ENCODE peak calls at places on chromosomes 1 and 21, in four cellular contexts. One of them, this sample, is unnamed.

GRCh38 chr1:117599822-117600221 is 6.0 kb upstream of the TENT5C start:
- DNase-seq in nephron progenitor cell: no peak
- DNase-seq in glutamatergic neuron: no peak
- DNase-seq in fibroblast of lung: no peak
- DNase-seq in this sample: no peak

GRCh38 chr1:15046487-15047165 is 106.9 kb upstream of the TMEM51 start:
- DNase-seq in nephron progenitor cell: peak
- DNase-seq in glutamatergic neuron: peak
- DNase-seq in fibroblast of lung: peak
- DNase-seq in this sample: peak

GRCh38 chr1:11500881-11501280 is 21.9 kb downstream of the DISP3 start:
- DNase-seq in nephron progenitor cell: no peak
- DNase-seq in glutamatergic neuron: no peak
- DNase-seq in fibroblast of lung: no peak
- DNase-seq in this sample: no peak

GRCh38 chr1:203274603-203275381 is 30.5 kb upstream of the BTG2 start:
- DNase-seq in nephron progenitor cell: no peak
- DNase-seq in glutamatergic neuron: no peak
- DNase-seq in fibroblast of lung: peak
- DNase-seq in this sample: peak

GRCh38 chr1:76998582-76999189 is 131.4 kb downstream of the ST6GALNAC5 start:
- DNase-seq in nephron progenitor cell: no peak
- DNase-seq in glutamatergic neuron: no peak
- DNase-seq in fibroblast of lung: peak
- DNase-seq in this sample: peak

GRCh38 chr21:45767071-45768006 is 123.8 kb downstream of the PCBP3 start:
- DNase-seq in nephron progenitor cell: no peak
- DNase-seq in glutamatergic neuron: no peak
- DNase-seq in fibroblast of lung: peak
- DNase-seq in this sample: no peak

GRCh38 chr1:30875197-30875596 is 33.4 kb downstream of the SDC3 start:
- DNase-seq in nephron progenitor cell: no peak
- DNase-seq in glutamatergic neuron: no peak
- DNase-seq in fibroblast of lung: no peak
- DNase-seq in this sample: no peak

GRCh38 chr1:145997156-145998023 is 1.0 kb upstream of the TXNIP start:
- DNase-seq in nephron progenitor cell: peak
- DNase-seq in glutamatergic neuron: peak
- DNase-seq in fibroblast of lung: peak
- DNase-seq in this sample: no peak

GRCh38 chr21:40208960-40209359 is 341.7 kb downstream of the PCP4 start:
- DNase-seq in nephron progenitor cell: no peak
- DNase-seq in glutamatergic neuron: no peak
- DNase-seq in fibroblast of lung: no peak
- DNase-seq in this sample: no peak

GRCh38 chr1:44721521-44722361 is 9.2 kb downstream of the RNU5D-1 start:
- DNase-seq in nephron progenitor cell: no peak
- DNase-seq in glutamatergic neuron: no peak
- DNase-seq in fibroblast of lung: peak
- DNase-seq in this sample: peak

GRCh38 chr21:34360488-34361241 is 3.1 kb upstream of the KCNE2 start:
- DNase-seq in nephron progenitor cell: no peak
- DNase-seq in glutamatergic neuron: no peak
- DNase-seq in fibroblast of lung: no peak
- DNase-seq in this sample: no peak

GRCh38 chr1:237851209-237851845 is 39.4 kb downstream of the ZP4 start:
- DNase-seq in nephron progenitor cell: peak
- DNase-seq in glutamatergic neuron: peak
- DNase-seq in fibroblast of lung: peak
- DNase-seq in this sample: peak

GRCh38 chr1:7885513-7886298 is 32.8 kb upstream of the UTS2 start:
- DNase-seq in nephron progenitor cell: peak
- DNase-seq in glutamatergic neuron: peak
- DNase-seq in fibroblast of lung: no peak
- DNase-seq in this sample: peak

GRCh38 chr1:76961181-76961580 is 93.9 kb downstream of the ST6GALNAC5 start:
- DNase-seq in nephron progenitor cell: no peak
- DNase-seq in glutamatergic neuron: no peak
- DNase-seq in fibroblast of lung: peak
- DNase-seq in this sample: peak

GRCh38 chr1:58443986-58444603 is 102.4 kb downstream of the OMA1 start:
- DNase-seq in nephron progenitor cell: no peak
- DNase-seq in glutamatergic neuron: no peak
- DNase-seq in fibroblast of lung: peak
- DNase-seq in this sample: no peak

GRCh38 chr1:11492235-11492634 is 13.3 kb downstream of the DISP3 start:
- DNase-seq in nephron progenitor cell: no peak
- DNase-seq in glutamatergic neuron: no peak
- DNase-seq in fibroblast of lung: no peak
- DNase-seq in this sample: no peak

GRCh38 chr1:100626397-100626796 is 88.5 kb downstream of the GPR88 start:
- DNase-seq in nephron progenitor cell: no peak
- DNase-seq in glutamatergic neuron: no peak
- DNase-seq in fibroblast of lung: peak
- DNase-seq in this sample: no peak

GRCh38 chr1:33791251-33791650 is 72.6 kb upstream of the HMGB4 start:
- DNase-seq in nephron progenitor cell: no peak
- DNase-seq in glutamatergic neuron: no peak
- DNase-seq in fibroblast of lung: no peak
- DNase-seq in this sample: no peak

GRCh38 chr21:41402796-41403195 is 23.2 kb upstream of the MX1 start:
- DNase-seq in nephron progenitor cell: no peak
- DNase-seq in glutamatergic neuron: no peak
- DNase-seq in fibroblast of lung: no peak
- DNase-seq in this sample: no peak

GRCh38 chr1:167520711-167521206 is 2.4 kb upstream of the CD247 start:
- DNase-seq in nephron progenitor cell: no peak
- DNase-seq in glutamatergic neuron: no peak
- DNase-seq in fibroblast of lung: no peak
- DNase-seq in this sample: no peak

GRCh38 chr1:70331962-70332361 is 22.6 kb downstream of the ANKRD13C start:
- DNase-seq in nephron progenitor cell: no peak
- DNase-seq in glutamatergic neuron: no peak
- DNase-seq in fibroblast of lung: peak
- DNase-seq in this sample: peak

GRCh38 chr1:151612506-151613274 is 840 bp downstream of the SNX27 start:
- DNase-seq in nephron progenitor cell: peak
- DNase-seq in glutamatergic neuron: peak
- DNase-seq in fibroblast of lung: peak
- DNase-seq in this sample: no peak

GRCh38 chr21:16071082-16071481 is 341.3 kb downstream of the USP25 start:
- DNase-seq in nephron progenitor cell: no peak
- DNase-seq in glutamatergic neuron: no peak
- DNase-seq in fibroblast of lung: peak
- DNase-seq in this sample: no peak

GRCh38 chr1:42838482-42839190 is 7.8 kb upstream of the ZNF691 start:
- DNase-seq in nephron progenitor cell: no peak
- DNase-seq in glutamatergic neuron: no peak
- DNase-seq in fibroblast of lung: no peak
- DNase-seq in this sample: no peak

GRCh38 chr1:99306056-99306455 is 41.8 kb downstream of the PLPPR4 start:
- DNase-seq in nephron progenitor cell: no peak
- DNase-seq in glutamatergic neuron: no peak
- DNase-seq in fibroblast of lung: no peak
- DNase-seq in this sample: no peak
- TF ChIP-seq CTCF in nephron progenitor cell: no peak
- TF ChIP-seq CTCF in glutamatergic neuron: no peak
- TF ChIP-seq CTCF in fibroblast of lung: no peak
- TF ChIP-seq CTCF in this sample: no peak

GRCh38 chr1:19987719-19988118 is 8.3 kb upstream of the PLA2G2A start:
- DNase-seq in nephron progenitor cell: no peak
- DNase-seq in glutamatergic neuron: no peak
- DNase-seq in fibroblast of lung: no peak
- DNase-seq in this sample: no peak

GRCh38 chr1:19990703-19991102 is 11.3 kb upstream of the PLA2G2A start:
- DNase-seq in nephron progenitor cell: no peak
- DNase-seq in glutamatergic neuron: no peak
- DNase-seq in fibroblast of lung: no peak
- DNase-seq in this sample: no peak

GRCh38 chr1:19988269-19989006 is 9.0 kb upstream of the PLA2G2A start:
- DNase-seq in nephron progenitor cell: no peak
- DNase-seq in glutamatergic neuron: no peak
- DNase-seq in fibroblast of lung: peak
- DNase-seq in this sample: no peak
- TF ChIP-seq CTCF in nephron progenitor cell: no peak
- TF ChIP-seq CTCF in glutamatergic neuron: no peak
- TF ChIP-seq CTCF in fibroblast of lung: no peak
- TF ChIP-seq CTCF in this sample: no peak

GRCh38 chr1:220748091-220748934 is at the start of gene MTARC2:
- DNase-seq in nephron progenitor cell: peak
- DNase-seq in glutamatergic neuron: peak
- DNase-seq in fibroblast of lung: peak
- DNase-seq in this sample: peak
- TF ChIP-seq CTCF in nephron progenitor cell: no peak
- TF ChIP-seq CTCF in glutamatergic neuron: no peak
- TF ChIP-seq CTCF in fibroblast of lung: no peak
- TF ChIP-seq CTCF in this sample: no peak

DNA sequence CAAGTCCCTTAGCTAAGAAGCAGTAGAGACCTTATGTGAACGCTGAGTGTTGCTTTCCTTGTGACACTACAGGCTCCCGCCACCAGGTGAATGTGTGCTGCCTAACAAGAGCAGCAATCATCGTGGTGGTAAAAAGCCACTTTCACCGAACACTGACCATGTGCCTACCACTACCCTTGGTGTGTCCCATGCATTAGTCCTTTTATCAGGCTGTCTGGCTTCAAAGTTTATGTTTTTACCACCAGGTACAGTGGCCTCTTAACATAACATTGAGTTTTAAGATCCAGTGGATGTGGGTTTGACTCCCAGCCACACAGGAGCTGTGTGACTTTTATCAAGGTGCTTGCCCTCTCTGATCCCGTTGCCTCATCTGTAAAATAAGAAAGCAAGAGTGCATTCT is 1.7 kb downstream of the C1QB start:
- DNase-seq in nephron progenitor cell: no peak
- DNase-seq in glutamatergic neuron: no peak
- DNase-seq in fibroblast of lung: no peak
- DNase-seq in this sample: peak
- TF ChIP-seq CTCF in nephron progenitor cell: no peak
- TF ChIP-seq CTCF in glutamatergic neuron: peak
- TF ChIP-seq CTCF in fibroblast of lung: peak
- TF ChIP-seq CTCF in this sample: peak

DNA sequence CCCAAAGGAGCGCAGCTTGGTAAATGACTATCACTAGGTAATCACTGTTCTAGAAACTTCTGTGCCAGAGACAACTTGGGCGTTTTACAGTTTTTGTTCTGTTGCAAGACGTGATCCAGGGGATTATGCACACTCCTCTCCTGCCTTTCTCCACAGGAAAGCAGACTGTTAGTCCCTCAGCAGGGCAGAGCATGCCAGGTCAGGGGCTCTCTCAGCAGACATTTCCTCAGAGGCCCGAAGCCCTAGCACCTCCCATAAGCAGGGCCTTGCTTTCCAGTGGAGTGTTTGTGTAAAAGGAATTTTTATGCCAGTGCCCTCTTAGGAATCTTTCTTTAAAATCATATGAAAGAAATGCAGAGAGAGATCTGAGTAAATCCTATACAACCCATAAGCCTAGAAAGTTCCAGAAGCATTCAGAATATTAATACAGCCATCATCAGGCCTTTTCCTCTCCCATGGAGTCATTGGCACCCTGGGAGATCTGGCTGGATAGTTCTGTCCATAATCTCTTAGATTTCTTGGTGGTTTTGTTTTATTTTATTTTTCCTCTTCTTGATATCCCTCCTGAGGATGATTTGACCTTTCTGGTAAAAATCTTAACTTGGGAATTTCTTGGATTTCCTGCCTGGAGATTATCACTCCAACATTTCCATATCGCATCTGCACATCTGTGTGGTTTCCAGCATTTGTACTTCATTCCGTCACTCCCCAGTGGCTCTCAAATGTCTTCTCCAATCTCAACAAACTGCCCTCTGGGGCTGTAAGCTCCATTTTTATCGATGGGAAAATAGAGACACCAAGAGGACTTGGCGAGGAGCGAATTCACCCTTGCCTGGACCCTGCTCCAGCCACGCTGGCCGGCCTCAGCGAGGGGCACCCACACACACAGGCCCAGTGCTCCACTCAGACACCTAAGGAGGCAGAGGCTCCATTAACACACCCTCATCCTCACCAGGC is 116.1 kb downstream of the PSMG1 start:
- DNase-seq in nephron progenitor cell: no peak
- DNase-seq in glutamatergic neuron: no peak
- DNase-seq in fibroblast of lung: no peak
- DNase-seq in this sample: no peak
- TF ChIP-seq CTCF in nephron progenitor cell: no peak
- TF ChIP-seq CTCF in glutamatergic neuron: no peak
- TF ChIP-seq CTCF in fibroblast of lung: no peak
- TF ChIP-seq CTCF in this sample: no peak

DNA sequence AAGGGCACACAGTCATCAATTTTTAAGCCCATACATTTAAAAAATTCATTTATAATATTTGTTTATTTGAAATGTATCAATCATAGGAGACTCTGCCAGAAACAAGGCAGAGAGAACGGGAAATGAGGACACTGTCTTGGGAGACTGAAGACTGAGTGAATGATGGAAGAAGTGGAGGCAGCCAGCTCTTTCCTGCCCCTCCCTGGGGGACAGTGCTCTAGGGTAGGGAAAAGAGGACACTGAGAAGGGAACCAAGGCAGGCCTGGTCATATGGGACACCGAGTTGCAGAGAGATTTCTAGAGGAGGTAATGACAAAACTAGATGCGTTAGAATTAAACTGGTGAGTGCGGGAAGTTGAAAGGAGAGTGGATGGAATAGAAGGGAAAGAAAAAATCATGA is 31.6 kb downstream of the EEIG2 start:
- DNase-seq in nephron progenitor cell: no peak
- DNase-seq in glutamatergic neuron: no peak
- DNase-seq in fibroblast of lung: no peak
- DNase-seq in this sample: no peak
- TF ChIP-seq CTCF in nephron progenitor cell: no peak
- TF ChIP-seq CTCF in glutamatergic neuron: no peak
- TF ChIP-seq CTCF in fibroblast of lung: no peak
- TF ChIP-seq CTCF in this sample: no peak

GRCh38 chr1:162753998-162754585 is 36.4 kb upstream of the HSD17B7 start:
- DNase-seq in nephron progenitor cell: no peak
- DNase-seq in glutamatergic neuron: no peak
- DNase-seq in fibroblast of lung: no peak
- DNase-seq in this sample: peak

GRCh38 chr1:162755306-162755705 is 35.2 kb upstream of the HSD17B7 start:
- DNase-seq in nephron progenitor cell: no peak
- DNase-seq in glutamatergic neuron: peak
- DNase-seq in fibroblast of lung: no peak
- DNase-seq in this sample: no peak

GRCh38 chr1:162753001-162753658 is 37.4 kb upstream of the HSD17B7 start:
- DNase-seq in nephron progenitor cell: no peak
- DNase-seq in glutamatergic neuron: no peak
- DNase-seq in fibroblast of lung: no peak
- DNase-seq in this sample: no peak

GRCh38 chr1:162757476-162757875 is 33.0 kb upstream of the HSD17B7 start:
- DNase-seq in nephron progenitor cell: no peak
- DNase-seq in glutamatergic neuron: no peak
- DNase-seq in fibroblast of lung: peak
- DNase-seq in this sample: no peak

GRCh38 chr1:162756523-162756922 is 34.0 kb upstream of the HSD17B7 start:
- DNase-seq in nephron progenitor cell: no peak
- DNase-seq in glutamatergic neuron: no peak
- DNase-seq in fibroblast of lung: peak
- DNase-seq in this sample: peak
- TF ChIP-seq CTCF in nephron progenitor cell: no peak
- TF ChIP-seq CTCF in glutamatergic neuron: no peak
- TF ChIP-seq CTCF in fibroblast of lung: no peak
- TF ChIP-seq CTCF in this sample: peak

This sample was measured in epithelial cell of esophagus.